ENCODE peak calls at places on chromosomes 2 and 18, in six cellular contexts. A is activated B cell treated with CpG ODN at 0.5 μM for 24 hours; I is kidney glomerular epithelial cell; Y is endothelial cell of umbilical vein; Z is SW 1271; B is stimulated activated CD8-positive, alpha-beta memory T cell treated with anti-CD3 and anti-CD28 coated beads, Interleukin-7, amount 100 ng/mL, for 48 hours. E is an unnamed sample.

GRCh38 chr2:56448403-56448998 is 264.7 kb downstream of the CCDC85A start:
- DNase-seq in A (no peak), I (peak), Y (no peak), Z (no peak), B (no peak), E (peak)

GRCh38 chr2:141929331-141930252 is 201.2 kb downstream of the LRP1B start:
- DNase-seq in A (no peak), I (no peak), Y (no peak), Z (no peak), B (no peak), E (no peak)

GRCh38 chr2:219684721-219685689 is 57.6 kb downstream of the SLC4A3 start:
- DNase-seq in A (peak), I (peak), Y (no peak), Z (no peak), B (peak), E (no peak)

GRCh38 chr2:227796044-227796780 is 17.4 kb upstream of the CCL20 start:
- DNase-seq in A (no peak), I (no peak), Y (no peak), Z (no peak), B (no peak), E (no peak)

GRCh38 chr2:66537001-66537400 is 102.1 kb downstream of the MEIS1 start:
- DNase-seq in A (no peak), I (no peak), Y (no peak), Z (no peak), B (no peak), E (no peak)

GRCh38 chr2:124975224-124975623 is 950.1 kb downstream of the CNTNAP5 start:
- DNase-seq in A (no peak), I (no peak), Y (no peak), Z (no peak), B (no peak), E (no peak)

GRCh38 chr2:196088209-196088608 is 19.6 kb upstream of the DNAH7 start:
- DNase-seq in A (no peak), I (no peak), Y (no peak), Z (no peak), B (no peak), E (no peak)

GRCh38 chr2:151269798-151270568 is 8.3 kb upstream of the RBM43 start:
- DNase-seq in A (no peak), I (no peak), Y (no peak), Z (no peak), B (no peak), E (no peak)

GRCh38 chr2:118841828-118842461 is 5.5 kb downstream of the EN1 start:
- DNase-seq in A (no peak), I (no peak), Y (peak), Z (no peak), B (no peak), E (no peak)

GRCh38 chr2:48129256-48129950 is 223.1 kb upstream of the FBXO11 start:
- DNase-seq in A (no peak), I (no peak), Y (no peak), Z (no peak), B (no peak), E (no peak)

GRCh38 chr2:153935511-153935910 is 63.8 kb downstream of the GALNT13 start:
- DNase-seq in A (no peak), I (no peak), Y (no peak), Z (no peak), B (no peak), E (no peak)

GRCh38 chr2:3959372-3959771 is 256.0 kb downstream of the DCDC2C start:
- DNase-seq in A (no peak), I (peak), Y (peak), Z (no peak), B (no peak), E (peak)

GRCh38 chr2:37871453-37872191 is 53.5 kb upstream of the RMDN2 start:
- DNase-seq in A (no peak), I (peak), Y (peak), Z (no peak), B (no peak), E (peak)

GRCh38 chr2:196233033-196233807 is 61.8 kb upstream of the STK17B start:
- DNase-seq in A (no peak), I (peak), Y (peak), Z (no peak), B (no peak), E (peak)

GRCh38 chr2:203404996-203405395 is 76.8 kb downstream of the ABI2 start:
- DNase-seq in A (no peak), I (no peak), Y (no peak), Z (no peak), B (no peak), E (no peak)

GRCh38 chr2:23513881-23514793 is 129.2 kb downstream of the KLHL29 start:
- DNase-seq in A (no peak), I (no peak), Y (no peak), Z (no peak), B (no peak), E (no peak)

GRCh38 chr2:226475650-226476049 is 324.0 kb downstream of the IRS1 start:
- DNase-seq in A (no peak), I (peak), Y (peak), Z (peak), B (no peak), E (peak)

GRCh38 chr2:228094377-228094921 is 87.0 kb downstream of the SPHKAP start:
- DNase-seq in A (no peak), I (no peak), Y (no peak), Z (no peak), B (no peak), E (no peak)

GRCh38 chr2:99864561-99865216 is 277.7 kb downstream of the AFF3 start:
- DNase-seq in A (no peak), I (no peak), Y (peak), Z (no peak), B (no peak), E (no peak)

GRCh38 chr2:45029215-45029614 is 20.0 kb upstream of the SIX2 start:
- DNase-seq in A (no peak), I (no peak), Y (no peak), Z (no peak), B (no peak), E (no peak)

GRCh38 chr2:47819834-47820233 is 36.9 kb downstream of the MSH6 start:
- DNase-seq in A (no peak), I (no peak), Y (no peak), Z (no peak), B (no peak), E (no peak)

GRCh38 chr18:5890261-5890605 is 5.1 kb downstream of the TMEM200C start:
- DNase-seq in A (no peak), I (no peak), Y (no peak), Z (no peak), B (no peak), E (no peak)

GRCh38 chr2:176297067-176297466 is 27.8 kb downstream of the MTX2 start:
- DNase-seq in A (no peak), I (no peak), Y (no peak), Z (no peak), B (no peak), E (no peak)

GRCh38 chr18:22846088-22846683 is 86.9 kb upstream of the RBBP8 start:
- DNase-seq in A (no peak), I (peak), Y (peak), Z (no peak), B (no peak), E (no peak)

GRCh38 chr2:217371681-217372297 is 511.9 kb upstream of the TNP1 start:
- DNase-seq in A (no peak), I (no peak), Y (no peak), Z (no peak), B (no peak), E (no peak)

GRCh38 chr18:12287684-12288405 is 20.2 kb upstream of the TUBB6 start:
- DNase-seq in A (no peak), I (peak), Y (peak), Z (no peak), B (no peak), E (peak)

GRCh38 chr2:207394812-207395534 is 134.8 kb upstream of the CREB1 start:
- DNase-seq in A (no peak), I (peak), Y (peak), Z (peak), B (peak), E (peak)

GRCh38 chr2:61726456-61727209 is 127.2 kb downstream of the FAM161A start:
- DNase-seq in A (no peak), I (no peak), Y (no peak), Z (no peak), B (no peak), E (no peak)

GRCh38 chr2:152175012-152175367 is 573 bp downstream of the STAM2 start:
- DNase-seq in A (no peak), I (peak), Y (no peak), Z (no peak), B (no peak), E (no peak)

GRCh38 chr18:76445275-76445674 is 49.8 kb downstream of the ZNF516 start:
- DNase-seq in A (no peak), I (peak), Y (peak), Z (no peak), B (no peak), E (peak)

GRCh38 chr18:13394794-13395193 is 176.2 kb downstream of the LDLRAD4 start:
- DNase-seq in A (no peak), I (peak), Y (no peak), Z (no peak), B (no peak), E (no peak)

GRCh38 chr18:41145526-41145925 is 809.5 kb upstream of the PIK3C3 start:
- DNase-seq in A (no peak), I (no peak), Y (no peak), Z (no peak), B (no peak), E (no peak)

GRCh38 chr18:7452331-7452730 is 114.8 kb upstream of the PTPRM start:
- DNase-seq in A (no peak), I (peak), Y (peak), Z (no peak), B (no peak), E (peak)

E was measured in RCC 7860.